ENCODE peak calls at places on chromosomes 5 and 9, in eight cellular contexts. P is body of pancreas, J is BJ, M is heart left ventricle, R is dorsolateral prefrontal cortex, L is pancreas, G is stomach, U is fibroblast of lung. O is an unnamed sample.

GRCh38 chr5:132770476-132771159 is 6.4 kb downstream of the SEPTIN8 start:
- DNase-seq in P (no peak), J (no peak), M (no peak), R (no peak), L (no peak), G (no peak), U (no peak), O (no peak)

GRCh38 chr5:110757118-110757729 is 18.4 kb downstream of the SLC25A46 start:
- DNase-seq in P (peak), J (no peak), M (no peak), R (no peak), L (no peak), G (no peak), U (peak), O (no peak)

GRCh38 chr5:56350595-56351170 is 117.6 kb upstream of the ANKRD55 start:
- DNase-seq in P (peak), J (peak), M (peak), R (no peak), L (no peak), G (no peak), U (peak), O (peak)

GRCh38 chr5:88727705-88728313 is 155.2 kb downstream of the MEF2C start:
- DNase-seq in P (no peak), J (no peak), M (no peak), R (no peak), L (no peak), G (no peak), U (peak), O (no peak)

GRCh38 chr9:121267689-121268597 is at the start of gene GSN:
- DNase-seq in P (peak), J (no peak), M (peak), R (peak), L (peak), G (peak), U (peak), O (no peak)

GRCh38 chr9:134243778-134244467 is 79.6 kb upstream of the RNU6ATAC start:
- DNase-seq in P (peak), J (no peak), M (no peak), R (no peak), L (no peak), G (peak), U (peak), O (no peak)

GRCh38 chr9:16030513-16031185 is 477.8 kb downstream of the CCDC171 start:
- DNase-seq in P (no peak), J (peak), M (no peak), R (no peak), L (no peak), G (no peak), U (peak), O (peak)

GRCh38 chr9:125843646-125844045 is 96.5 kb downstream of the PBX3 start:
- DNase-seq in P (peak), J (no peak), M (no peak), R (no peak), L (no peak), G (no peak), U (peak), O (no peak)

GRCh38 chr5:168104811-168105481 is 186.5 kb upstream of the WWC1 start:
- DNase-seq in P (no peak), J (no peak), M (no peak), R (no peak), L (no peak), G (no peak), U (peak), O (no peak)

GRCh38 chr5:62585751-62586150 is 7.1 kb downstream of the LRRC70 start:
- DNase-seq in P (no peak), J (no peak), M (no peak), R (no peak), L (no peak), G (no peak), U (peak), O (no peak)

GRCh38 chr9:91900057-91900816 is 49.8 kb downstream of the ROR2 start:
- DNase-seq in P (peak), J (no peak), M (no peak), R (no peak), L (peak), G (no peak), U (no peak), O (no peak)

GRCh38 chr5:136222575-136223235 is 29.7 kb upstream of the SMIM32 start:
- DNase-seq in P (no peak), J (no peak), M (no peak), R (no peak), L (no peak), G (no peak), U (no peak), O (no peak)

GRCh38 chr5:134911285-134912215 is 6.6 kb downstream of the PCBD2 start:
- DNase-seq in P (no peak), J (peak), M (no peak), R (no peak), L (no peak), G (no peak), U (no peak), O (no peak)

GRCh38 chr5:148107608-148108007 is 43.8 kb downstream of the SPINK5 start:
- DNase-seq in P (no peak), J (no peak), M (no peak), R (no peak), L (no peak), G (no peak), U (no peak), O (no peak)

GRCh38 chr9:4923580-4924544 is 61.2 kb upstream of the JAK2 start:
- DNase-seq in P (no peak), J (no peak), M (no peak), R (no peak), L (no peak), G (no peak), U (peak), O (no peak)

GRCh38 chr9:27426717-27427645 is 97.1 kb upstream of the IFNK start:
- DNase-seq in P (no peak), J (no peak), M (no peak), R (no peak), L (no peak), G (no peak), U (peak), O (peak)

GRCh38 chr5:140262221-140262620 is 40.7 kb downstream of the PFDN1 start:
- DNase-seq in P (no peak), J (no peak), M (no peak), R (no peak), L (no peak), G (no peak), U (no peak), O (no peak)

GRCh38 chr9:82363236-82363635 is 374.7 kb downstream of the SPATA31D1 start:
- DNase-seq in P (no peak), J (no peak), M (no peak), R (no peak), L (no peak), G (no peak), U (no peak), O (no peak)

GRCh38 chr9:125759812-125760134 is 12.6 kb downstream of the PBX3 start:
- DNase-seq in P (no peak), J (no peak), M (no peak), R (no peak), L (no peak), G (no peak), U (peak), O (no peak)

GRCh38 chr9:79013715-79014610 is 557.8 kb upstream of the TLE4 start:
- DNase-seq in P (no peak), J (peak), M (no peak), R (no peak), L (no peak), G (no peak), U (peak), O (no peak)

GRCh38 chr5:1552469-1553255 is 28.9 kb upstream of the LPCAT1 start:
- DNase-seq in P (no peak), J (no peak), M (no peak), R (peak), L (peak), G (no peak), U (peak), O (no peak)

GRCh38 chr9:16344343-16344742 is 526.1 kb downstream of the BNC2 start:
- DNase-seq in P (no peak), J (peak), M (no peak), R (no peak), L (no peak), G (no peak), U (peak), O (peak)

GRCh38 chr5:76718381-76718832 is 2.5 kb downstream of the F2R start:
- DNase-seq in P (no peak), J (no peak), M (peak), R (no peak), L (no peak), G (no peak), U (peak), O (no peak)

GRCh38 chr9:96048116-96048953 is 172.8 kb downstream of the ERCC6L2 start:
- DNase-seq in P (peak), J (no peak), M (no peak), R (no peak), L (no peak), G (peak), U (peak), O (no peak)

GRCh38 chr5:151825445-151825844 is 53.7 kb downstream of the G3BP1 start:
- DNase-seq in P (peak), J (peak), M (peak), R (no peak), L (no peak), G (peak), U (peak), O (no peak)

GRCh38 chr9:91274950-91275349 is 86.8 kb downstream of the AUH start:
- DNase-seq in P (no peak), J (no peak), M (no peak), R (no peak), L (no peak), G (no peak), U (no peak), O (no peak)

GRCh38 chr9:38380230-38380871 is 12.2 kb upstream of the ALDH1B1 start:
- DNase-seq in P (no peak), J (no peak), M (no peak), R (no peak), L (no peak), G (no peak), U (peak), O (no peak)

GRCh38 chr5:8912106-8912505 is 633.8 kb downstream of the SEMA5A start:
- DNase-seq in P (no peak), J (no peak), M (no peak), R (no peak), L (no peak), G (no peak), U (peak), O (no peak)

GRCh38 chr9:104970588-104970987 is 42.6 kb upstream of the ABCA1 start:
- DNase-seq in P (peak), J (no peak), M (no peak), R (no peak), L (no peak), G (no peak), U (peak), O (peak)

GRCh38 chr5:181127456-181127855 is 3.5 kb downstream of the OR2V1 start:
- DNase-seq in P (no peak), J (no peak), M (no peak), R (no peak), L (no peak), G (no peak), U (no peak), O (no peak)

GRCh38 chr5:115116001-115116400 is 53.7 kb downstream of the TRIM36 start:
- DNase-seq in P (no peak), J (no peak), M (no peak), R (no peak), L (no peak), G (no peak), U (no peak), O (no peak)

GRCh38 chr5:72555871-72556270 is 48.7 kb upstream of the ZNF366 start:
- DNase-seq in P (no peak), J (no peak), M (no peak), R (no peak), L (no peak), G (no peak), U (no peak), O (no peak)

GRCh38 chr5:1138445-1139207 is 26.8 kb upstream of the SLC12A7 start:
- DNase-seq in P (no peak), J (no peak), M (peak), R (no peak), L (no peak), G (no peak), U (no peak), O (no peak)

GRCh38 chr9:15308511-15308910 is 1.5 kb upstream of the TTC39B start:
- DNase-seq in P (no peak), J (peak), M (no peak), R (no peak), L (no peak), G (no peak), U (peak), O (peak)

GRCh38 chr9:121835581-121836381 is 184.3 kb downstream of the DAB2IP start:
- DNase-seq in P (no peak), J (no peak), M (no peak), R (no peak), L (no peak), G (peak), U (no peak), O (no peak)

DNA sequence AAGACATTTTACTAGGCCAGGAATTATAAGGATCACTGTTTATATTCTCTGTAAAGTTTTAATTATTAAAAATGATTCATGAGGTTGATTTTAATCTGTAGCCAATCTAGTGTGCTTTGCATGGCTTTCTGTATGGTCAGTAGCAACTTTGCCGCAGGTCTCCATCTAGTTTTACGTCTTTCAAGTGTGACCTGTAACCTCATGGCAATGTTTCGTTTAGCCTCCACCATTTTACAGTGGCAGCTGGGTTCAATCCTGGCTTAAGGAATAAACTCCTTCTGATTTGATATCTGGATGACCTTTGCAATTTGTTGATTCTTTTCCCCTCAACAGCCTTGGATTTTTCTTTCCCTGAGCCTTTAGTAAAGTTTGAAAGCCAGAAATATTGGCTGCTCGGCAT is 434.5 kb upstream of the CDH9 start:
- DNase-seq in P (no peak), J (no peak), M (no peak), R (no peak), L (no peak), G (no peak), U (no peak), O (no peak)
- H3K4me3 ChIP-seq in P (no peak), J (peak), M (peak), R (no peak), L (no peak), G (no peak), U (peak), O (peak)

GRCh38 chr5:170497311-170498038 is 6.3 kb upstream of the KCNIP1 start:
- DNase-seq in P (no peak), J (no peak), M (no peak), R (no peak), L (no peak), G (no peak), U (peak), O (no peak)
- H3K4me3 ChIP-seq in P (no peak), J (no peak), M (no peak), R (no peak), L (no peak), G (no peak), U (no peak), O (no peak)

GRCh38 chr9:114361542-114361941 is 26.2 kb downstream of the AKNA start:
- DNase-seq in P (no peak), J (no peak), M (no peak), R (no peak), L (no peak), G (no peak), U (no peak), O (no peak)
- H3K4me3 ChIP-seq in P (no peak), J (no peak), M (no peak), R (no peak), L (no peak), G (no peak), U (no peak), O (no peak)

GRCh38 chr5:82349651-82350050 is 71.5 kb upstream of the RPS23 start:
- DNase-seq in P (no peak), J (no peak), M (no peak), R (no peak), L (no peak), G (no peak), U (no peak), O (no peak)

GRCh38 chr5:82345108-82345507 is 67.0 kb upstream of the RPS23 start:
- DNase-seq in P (no peak), J (no peak), M (no peak), R (no peak), L (no peak), G (no peak), U (no peak), O (no peak)

GRCh38 chr5:82346376-82347212 is 68.4 kb upstream of the RPS23 start:
- DNase-seq in P (no peak), J (no peak), M (no peak), R (no peak), L (no peak), G (no peak), U (no peak), O (no peak)

GRCh38 chr5:82348749-82349148 is 70.6 kb upstream of the RPS23 start:
- DNase-seq in P (no peak), J (no peak), M (no peak), R (no peak), L (no peak), G (no peak), U (peak), O (peak)

DNA sequence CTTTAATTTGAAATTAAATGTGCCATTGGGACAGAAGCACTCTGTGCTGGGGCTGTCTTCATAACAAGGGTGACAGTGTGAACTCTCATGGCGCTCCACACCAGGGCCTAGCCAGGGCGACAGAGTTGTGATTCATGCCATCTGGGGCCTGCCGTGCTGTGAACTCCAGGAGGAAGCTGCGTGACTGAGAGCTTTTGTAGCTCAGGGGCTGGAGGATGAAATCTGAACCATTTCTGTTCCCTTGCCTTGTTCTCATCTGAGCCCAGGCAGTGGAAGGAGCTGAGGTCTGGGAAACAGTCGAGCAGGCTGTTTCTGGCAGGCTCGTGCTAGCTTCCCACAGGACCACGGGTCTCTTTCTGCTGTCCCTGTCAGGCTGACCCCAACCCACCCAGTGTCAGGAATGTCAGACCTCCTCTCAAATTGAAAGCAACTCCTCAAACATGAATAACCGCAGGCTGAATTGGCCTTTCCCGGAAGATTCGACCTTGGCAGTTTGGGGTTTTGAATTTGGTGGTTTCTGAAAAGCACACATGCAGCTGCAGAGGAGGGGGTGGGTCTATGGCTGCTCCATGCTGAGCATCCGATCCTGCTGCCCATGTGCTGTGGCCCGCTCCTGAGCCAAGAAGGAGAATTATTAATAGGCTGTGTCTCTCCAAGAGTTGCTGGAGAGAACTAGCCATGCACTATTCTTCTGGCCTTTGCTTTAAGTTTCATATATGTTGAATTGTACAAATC is 69.2 kb upstream of the RPS23 start:
- DNase-seq in P (peak), J (peak), M (no peak), R (peak), L (no peak), G (no peak), U (peak), O (peak)
- H3K4me3 ChIP-seq in P (no peak), J (no peak), M (no peak), R (no peak), L (no peak), G (no peak), U (no peak), O (no peak)

DNA sequence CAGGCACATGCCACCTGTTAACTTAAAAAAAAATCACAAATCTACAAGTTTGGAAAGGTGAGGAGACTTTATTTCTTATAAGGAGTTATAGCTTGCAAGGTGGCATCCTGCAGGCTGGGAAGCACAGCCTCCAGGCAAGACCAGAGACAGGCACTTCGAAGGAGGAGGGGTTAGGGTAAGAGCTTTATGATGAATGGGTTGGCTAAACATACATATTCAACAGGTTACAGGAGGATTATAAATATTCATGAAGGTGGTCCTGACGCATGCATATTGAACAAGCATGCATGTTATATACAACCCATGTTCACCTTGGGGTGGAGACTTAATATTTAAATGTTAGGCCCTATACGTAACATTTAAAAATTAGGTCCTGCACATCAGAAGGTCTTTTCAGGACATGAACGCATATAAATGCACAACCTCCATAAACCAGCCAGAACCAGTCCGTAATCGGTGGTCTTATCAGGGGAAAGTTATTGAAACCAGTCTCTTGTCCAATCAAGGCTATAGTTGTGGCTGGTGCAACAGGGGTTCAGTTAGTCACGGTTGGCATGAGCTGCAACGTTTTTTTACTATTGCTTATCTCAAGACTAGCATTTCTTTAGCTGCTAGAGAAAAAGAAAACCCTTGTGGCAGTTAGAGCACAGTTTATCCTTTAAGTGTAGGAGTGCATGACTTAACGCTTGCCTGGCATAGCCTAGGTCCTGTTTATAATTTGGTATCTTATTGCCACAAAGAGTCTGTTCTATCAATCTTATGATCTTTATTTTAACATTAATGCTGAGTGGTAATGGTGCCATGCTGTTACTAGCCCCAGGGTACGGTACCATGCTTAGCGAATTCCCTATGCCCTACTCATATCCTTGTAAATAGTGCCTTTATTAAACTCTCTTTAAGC is 72.7 kb downstream of the C9orf57 start:
- DNase-seq in P (no peak), J (no peak), M (no peak), R (no peak), L (no peak), G (no peak), U (peak), O (no peak)
- H3K4me3 ChIP-seq in P (no peak), J (no peak), M (no peak), R (no peak), L (no peak), G (no peak), U (no peak), O (no peak)

GRCh38 chr9:74006935-74007334 is 490.2 kb upstream of the RORB start:
- DNase-seq in P (no peak), J (no peak), M (no peak), R (no peak), L (no peak), G (no peak), U (peak), O (no peak)
- H3K4me3 ChIP-seq in P (no peak), J (no peak), M (no peak), R (no peak), L (no peak), G (no peak), U (no peak), O (no peak)

GRCh38 chr9:98427491-98427890 is 172.0 kb upstream of the TBC1D2 start:
- DNase-seq in P (no peak), J (no peak), M (no peak), R (no peak), L (no peak), G (no peak), U (peak), O (peak)
- H3K4me3 ChIP-seq in P (no peak), J (no peak), M (no peak), R (no peak), L (no peak), G (no peak), U (no peak), O (no peak)

GRCh38 chr5:119072496-119072895 is 1.6 kb downstream of the DMXL1 start:
- DNase-seq in P (no peak), J (no peak), M (no peak), R (no peak), L (no peak), G (no peak), U (no peak), O (no peak)
- H3K4me3 ChIP-seq in P (no peak), J (peak), M (peak), R (peak), L (no peak), G (no peak), U (peak), O (no peak)

GRCh38 chr9:17752021-17752420 is 173.2 kb downstream of the SH3GL2 start:
- DNase-seq in P (no peak), J (no peak), M (no peak), R (no peak), L (no peak), G (no peak), U (no peak), O (no peak)

GRCh38 chr9:17744786-17745185 is 165.9 kb downstream of the SH3GL2 start:
- DNase-seq in P (no peak), J (no peak), M (no peak), R (no peak), L (no peak), G (no peak), U (peak), O (no peak)

GRCh38 chr9:17750285-17750684 is 171.4 kb downstream of the SH3GL2 start:
- DNase-seq in P (no peak), J (no peak), M (no peak), R (no peak), L (no peak), G (no peak), U (no peak), O (no peak)
- H3K4me3 ChIP-seq in P (no peak), J (no peak), M (no peak), R (no peak), L (no peak), G (no peak), U (no peak), O (no peak)